ENCODE peak calls at places on chromosomes 4 and X, in ten cellular contexts. One of them, this sample, is unnamed.

GRCh38 chr4:88003261-88003660 is 4.2 kb upstream of the PKD2 start:
- DNase-seq in left lung: no peak
- DNase-seq in HCT116: no peak
- DNase-seq in mucosa of descending colon: no peak
- DNase-seq in CD8-positive, alpha-beta T cell: no peak
- DNase-seq in transverse colon: no peak
- DNase-seq in right lobe of liver: no peak
- DNase-seq in A549: no peak
- DNase-seq in B cell: no peak
- DNase-seq in fibroblast of mammary gland: no peak
- DNase-seq in this sample: no peak

GRCh38 chrX:13622565-13622964 is 30.4 kb upstream of the TCEANC start:
- DNase-seq in fibroblast of mammary gland: peak; percentile 7
- DNase-seq in transverse colon: no peak
- DNase-seq in left lung: no peak
- DNase-seq in A549: no peak
- DNase-seq in mucosa of descending colon: no peak
- DNase-seq in CD8-positive, alpha-beta T cell: no peak
- DNase-seq in B cell: no peak
- DNase-seq in right lobe of liver: no peak
- DNase-seq in HCT116: no peak
- DNase-seq in this sample: no peak

GRCh38 chrX:39766085-39766726 is 331.6 kb downstream of the BCOR start:
- DNase-seq in right lobe of liver: no peak
- DNase-seq in A549: no peak
- DNase-seq in transverse colon: no peak
- DNase-seq in CD8-positive, alpha-beta T cell: peak; percentile 1
- DNase-seq in left lung: no peak
- DNase-seq in mucosa of descending colon: no peak
- DNase-seq in fibroblast of mammary gland: no peak
- DNase-seq in HCT116: no peak
- DNase-seq in B cell: no peak
- DNase-seq in this sample: peak; percentile 22

GRCh38 chrX:31136144-31136572 is 64.3 kb upstream of the FTHL17 start:
- DNase-seq in A549: no peak
- DNase-seq in HCT116: no peak
- DNase-seq in fibroblast of mammary gland: no peak
- DNase-seq in left lung: no peak
- DNase-seq in CD8-positive, alpha-beta T cell: no peak
- DNase-seq in mucosa of descending colon: no peak
- DNase-seq in right lobe of liver: no peak
- DNase-seq in B cell: peak; percentile 9
- DNase-seq in transverse colon: no peak
- DNase-seq in this sample: no peak

GRCh38 chr4:125123710-125124109 is 191.0 kb upstream of the FAT4 start:
- DNase-seq in CD8-positive, alpha-beta T cell: no peak
- DNase-seq in right lobe of liver: no peak
- DNase-seq in transverse colon: no peak
- DNase-seq in A549: no peak
- DNase-seq in fibroblast of mammary gland: peak; percentile 7
- DNase-seq in mucosa of descending colon: no peak
- DNase-seq in B cell: no peak
- DNase-seq in HCT116: no peak
- DNase-seq in left lung: no peak
- DNase-seq in this sample: no peak

GRCh38 chr4:185004562-185005208 is 13.6 kb upstream of the HELT start:
- DNase-seq in mucosa of descending colon: no peak
- DNase-seq in HCT116: no peak
- DNase-seq in fibroblast of mammary gland: no peak
- DNase-seq in A549: no peak
- DNase-seq in right lobe of liver: peak; percentile 62
- DNase-seq in left lung: no peak
- DNase-seq in transverse colon: peak; percentile 16
- DNase-seq in CD8-positive, alpha-beta T cell: no peak
- DNase-seq in B cell: no peak
- DNase-seq in this sample: no peak

GRCh38 chr4:124708517-124709300 is 3.8 kb downstream of the ANKRD50 start:
- DNase-seq in B cell: no peak
- DNase-seq in mucosa of descending colon: no peak
- DNase-seq in fibroblast of mammary gland: peak; percentile 47
- DNase-seq in right lobe of liver: no peak
- DNase-seq in A549: no peak
- DNase-seq in left lung: no peak
- DNase-seq in CD8-positive, alpha-beta T cell: no peak
- DNase-seq in transverse colon: no peak
- DNase-seq in HCT116: no peak
- DNase-seq in this sample: no peak

GRCh38 chr4:8540586-8540985 is 39.6 kb upstream of the GPR78 start:
- DNase-seq in fibroblast of mammary gland: no peak
- DNase-seq in right lobe of liver: peak; percentile 27
- DNase-seq in left lung: peak; percentile 22
- DNase-seq in transverse colon: no peak
- DNase-seq in B cell: no peak
- DNase-seq in CD8-positive, alpha-beta T cell: no peak
- DNase-seq in A549: no peak
- DNase-seq in mucosa of descending colon: no peak
- DNase-seq in HCT116: no peak
- DNase-seq in this sample: no peak

GRCh38 chr4:42655921-42656735 is 777 bp downstream of the ATP8A1 start:
- DNase-seq in A549: no peak
- DNase-seq in mucosa of descending colon: peak; percentile 77
- DNase-seq in fibroblast of mammary gland: no peak
- DNase-seq in left lung: peak; percentile 56
- DNase-seq in B cell: peak; percentile 63
- DNase-seq in transverse colon: peak; percentile 65
- DNase-seq in HCT116: no peak
- DNase-seq in right lobe of liver: peak; percentile 67
- DNase-seq in CD8-positive, alpha-beta T cell: peak; percentile 33
- DNase-seq in this sample: peak; percentile 37

GRCh38 chr4:136036744-136037143 is 1495.5 kb downstream of the PCDH18 start:
- DNase-seq in CD8-positive, alpha-beta T cell: no peak
- DNase-seq in B cell: no peak
- DNase-seq in right lobe of liver: no peak
- DNase-seq in A549: peak; percentile 49
- DNase-seq in HCT116: peak; percentile 18
- DNase-seq in fibroblast of mammary gland: peak; percentile 83
- DNase-seq in mucosa of descending colon: no peak
- DNase-seq in transverse colon: no peak
- DNase-seq in left lung: no peak
- DNase-seq in this sample: peak; percentile 10

GRCh38 chrX:552496-552895 is 78.1 kb upstream of the SHOX start:
- DNase-seq in mucosa of descending colon: no peak
- DNase-seq in CD8-positive, alpha-beta T cell: no peak
- DNase-seq in A549: no peak
- DNase-seq in transverse colon: no peak
- DNase-seq in right lobe of liver: no peak
- DNase-seq in fibroblast of mammary gland: no peak
- DNase-seq in left lung: no peak
- DNase-seq in B cell: no peak
- DNase-seq in HCT116: no peak
- DNase-seq in this sample: no peak

GRCh38 chr4:168876106-168876505 is 133.9 kb downstream of the CBR4 start:
- DNase-seq in fibroblast of mammary gland: no peak
- DNase-seq in mucosa of descending colon: no peak
- DNase-seq in right lobe of liver: no peak
- DNase-seq in left lung: no peak
- DNase-seq in A549: no peak
- DNase-seq in CD8-positive, alpha-beta T cell: no peak
- DNase-seq in B cell: no peak
- DNase-seq in HCT116: no peak
- DNase-seq in transverse colon: no peak
- DNase-seq in this sample: no peak

GRCh38 chrX:23383411-23383810 is 48.8 kb downstream of the PTCHD1 start:
- DNase-seq in HCT116: no peak
- DNase-seq in transverse colon: no peak
- DNase-seq in fibroblast of mammary gland: peak; percentile 81
- DNase-seq in left lung: no peak
- DNase-seq in A549: no peak
- DNase-seq in mucosa of descending colon: no peak
- DNase-seq in right lobe of liver: no peak
- DNase-seq in B cell: no peak
- DNase-seq in CD8-positive, alpha-beta T cell: no peak
- DNase-seq in this sample: no peak

GRCh38 chr4:4327652-4328121 is 37.6 kb downstream of the ZBTB49 start:
- DNase-seq in A549: peak; percentile 11
- DNase-seq in B cell: no peak
- DNase-seq in right lobe of liver: no peak
- DNase-seq in CD8-positive, alpha-beta T cell: no peak
- DNase-seq in mucosa of descending colon: no peak
- DNase-seq in left lung: no peak
- DNase-seq in fibroblast of mammary gland: peak; percentile 18
- DNase-seq in transverse colon: no peak
- DNase-seq in HCT116: no peak
- DNase-seq in this sample: peak; percentile 42

GRCh38 chr4:145891958-145892357 is 46.7 kb downstream of the ZNF827 start:
- DNase-seq in mucosa of descending colon: no peak
- DNase-seq in HCT116: no peak
- DNase-seq in right lobe of liver: no peak
- DNase-seq in B cell: no peak
- DNase-seq in A549: no peak
- DNase-seq in fibroblast of mammary gland: no peak
- DNase-seq in left lung: no peak
- DNase-seq in CD8-positive, alpha-beta T cell: no peak
- DNase-seq in transverse colon: no peak
- DNase-seq in this sample: no peak
- TF ChIP-seq CTCF in mucosa of descending colon: no peak
- TF ChIP-seq CTCF in HCT116: no peak
- TF ChIP-seq CTCF in right lobe of liver: no peak
- TF ChIP-seq CTCF in B cell: no peak
- TF ChIP-seq CTCF in A549: no peak
- TF ChIP-seq CTCF in fibroblast of mammary gland: no peak
- TF ChIP-seq CTCF in left lung: no peak
- TF ChIP-seq CTCF in CD8-positive, alpha-beta T cell: no peak
- TF ChIP-seq CTCF in transverse colon: no peak
- TF ChIP-seq CTCF in this sample: no peak

DNA sequence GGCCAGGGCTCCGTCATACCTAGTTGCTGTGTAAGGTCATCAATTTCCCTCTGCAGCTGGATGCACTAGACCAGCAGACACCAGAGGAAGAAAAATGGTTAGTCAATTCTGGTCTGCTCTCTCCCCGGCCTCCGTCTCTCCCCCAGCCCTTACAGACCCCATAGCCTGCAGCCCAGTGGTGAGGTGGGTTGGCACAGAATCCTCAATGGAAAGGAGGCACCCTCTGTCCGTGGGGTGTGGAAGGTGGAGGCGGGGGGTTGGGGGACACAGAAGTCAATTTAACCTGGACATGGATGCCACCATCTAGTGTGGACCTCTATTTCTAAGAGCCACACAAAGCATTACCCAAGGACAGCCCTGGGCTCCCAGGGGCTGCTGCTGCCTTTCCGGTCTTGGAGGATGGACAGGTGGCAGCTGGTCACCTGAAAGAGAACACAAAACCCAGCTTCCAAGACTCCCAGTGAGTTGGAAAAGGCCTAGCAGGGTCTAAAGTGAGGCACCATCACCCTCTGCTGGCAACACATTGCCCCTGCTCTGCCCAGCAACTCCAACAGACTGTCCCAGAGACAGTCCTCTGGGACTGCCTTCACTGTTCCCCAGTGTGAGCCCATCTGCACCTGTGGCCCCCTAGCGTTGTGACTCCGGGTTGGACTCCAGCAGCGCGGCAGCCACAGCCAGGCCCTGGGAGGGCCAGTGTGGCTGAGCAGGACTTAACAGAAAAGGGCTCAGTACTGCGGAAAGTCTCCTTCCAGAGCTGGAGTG is 40.1 kb upstream of the NHSL2 start:
- DNase-seq in mucosa of descending colon: no peak
- DNase-seq in transverse colon: no peak
- DNase-seq in HCT116: peak; percentile 39
- DNase-seq in right lobe of liver: no peak
- DNase-seq in left lung: no peak
- DNase-seq in A549: peak; percentile 64
- DNase-seq in B cell: peak; percentile 19
- DNase-seq in CD8-positive, alpha-beta T cell: no peak
- DNase-seq in fibroblast of mammary gland: peak; percentile 10
- DNase-seq in this sample: peak; percentile 10
- TF ChIP-seq CTCF in mucosa of descending colon: no peak
- TF ChIP-seq CTCF in transverse colon: no peak
- TF ChIP-seq CTCF in HCT116: peak; percentile 68
- TF ChIP-seq CTCF in right lobe of liver: no peak
- TF ChIP-seq CTCF in left lung: no peak
- TF ChIP-seq CTCF in A549: peak; percentile 28
- TF ChIP-seq CTCF in B cell: no peak
- TF ChIP-seq CTCF in CD8-positive, alpha-beta T cell: no peak
- TF ChIP-seq CTCF in fibroblast of mammary gland: peak; percentile 21
- TF ChIP-seq CTCF in this sample: peak; percentile 24

DNA sequence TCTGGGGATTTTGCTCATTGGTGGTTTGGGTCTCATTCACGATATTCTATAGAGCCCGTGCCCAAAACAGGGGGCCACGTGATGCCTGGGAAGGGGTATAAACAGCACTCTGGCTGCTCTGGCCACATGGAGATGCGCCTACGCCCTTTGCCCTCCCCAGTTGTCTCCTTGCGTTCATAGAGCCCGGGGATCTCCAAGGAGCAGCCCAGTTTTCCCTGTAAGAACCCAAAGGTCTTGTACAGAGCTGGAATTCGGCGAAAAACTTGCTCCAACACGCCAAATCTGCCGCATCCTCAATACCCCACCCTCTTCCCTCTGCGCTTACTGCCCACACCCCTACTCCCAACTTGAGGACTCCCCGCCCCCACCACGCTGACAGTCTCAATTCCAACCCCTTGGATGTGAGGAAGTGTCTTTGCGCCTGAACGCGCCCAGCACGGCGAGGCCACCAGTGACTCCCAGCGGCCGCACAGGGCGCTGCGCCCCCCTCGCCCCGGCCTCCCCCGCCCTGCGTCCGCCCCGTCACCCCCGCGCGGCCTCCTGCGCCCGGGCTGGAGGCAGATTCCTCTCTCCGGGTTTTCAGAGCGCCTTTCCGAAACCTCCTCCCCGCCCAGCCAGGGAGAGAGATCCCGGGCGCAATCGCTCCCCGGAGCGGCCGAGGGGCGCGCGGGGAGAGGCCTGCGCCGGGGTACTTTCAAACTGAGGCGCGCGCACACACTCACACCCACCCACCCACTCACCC is at the start of gene NHS:
- DNase-seq in mucosa of descending colon: peak; percentile 77
- DNase-seq in left lung: peak; percentile 36
- DNase-seq in CD8-positive, alpha-beta T cell: no peak
- DNase-seq in right lobe of liver: peak; percentile 57
- DNase-seq in B cell: peak; percentile 47
- DNase-seq in transverse colon: peak; percentile 75
- DNase-seq in A549: peak; percentile 87
- DNase-seq in HCT116: peak; percentile 61
- DNase-seq in fibroblast of mammary gland: peak; percentile 62
- DNase-seq in this sample: peak; percentile 83
- TF ChIP-seq CTCF in mucosa of descending colon: peak; percentile 21
- TF ChIP-seq CTCF in left lung: peak; percentile 24
- TF ChIP-seq CTCF in CD8-positive, alpha-beta T cell: no peak
- TF ChIP-seq CTCF in right lobe of liver: no peak
- TF ChIP-seq CTCF in B cell: no peak
- TF ChIP-seq CTCF in transverse colon: peak; percentile 44
- TF ChIP-seq CTCF in A549: peak; percentile 56
- TF ChIP-seq CTCF in HCT116: no peak
- TF ChIP-seq CTCF in fibroblast of mammary gland: peak; percentile 20
- TF ChIP-seq CTCF in this sample: peak; percentile 46

DNA sequence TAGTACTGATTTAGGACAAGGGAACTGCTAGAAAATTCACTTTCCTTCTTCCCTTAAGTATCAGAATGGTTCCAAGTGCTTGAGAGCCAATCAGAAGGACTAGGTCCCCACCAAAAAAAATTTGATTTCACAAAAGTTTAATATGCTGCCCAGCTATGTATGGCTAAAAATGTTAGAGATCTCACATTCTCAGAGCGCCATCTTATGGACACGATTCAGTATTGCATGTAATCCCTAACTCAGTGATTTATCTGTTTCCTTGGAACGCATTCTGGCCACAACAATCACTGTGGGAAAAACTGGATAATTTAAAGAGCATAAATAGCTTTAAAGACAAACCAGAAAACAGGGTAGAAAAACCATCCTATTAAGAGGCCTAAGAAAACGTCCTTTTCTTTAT is 255.1 kb upstream of the GPC4 start:
- DNase-seq in HCT116: peak; percentile 12
- DNase-seq in CD8-positive, alpha-beta T cell: no peak
- DNase-seq in transverse colon: no peak
- DNase-seq in mucosa of descending colon: no peak
- DNase-seq in right lobe of liver: no peak
- DNase-seq in left lung: no peak
- DNase-seq in fibroblast of mammary gland: peak; percentile 63
- DNase-seq in B cell: peak; percentile 11
- DNase-seq in A549: peak; percentile 30
- DNase-seq in this sample: peak; percentile 44
- TF ChIP-seq CTCF in HCT116: peak; percentile 59
- TF ChIP-seq CTCF in CD8-positive, alpha-beta T cell: no peak
- TF ChIP-seq CTCF in transverse colon: peak; percentile 64
- TF ChIP-seq CTCF in mucosa of descending colon: peak; percentile 11
- TF ChIP-seq CTCF in right lobe of liver: peak; percentile 72
- TF ChIP-seq CTCF in left lung: peak; percentile 58
- TF ChIP-seq CTCF in fibroblast of mammary gland: peak; percentile 75
- TF ChIP-seq CTCF in B cell: peak; percentile 54
- TF ChIP-seq CTCF in A549: peak; percentile 67
- TF ChIP-seq CTCF in this sample: peak; percentile 64

This sample was measured in hepatocyte.